ENCODE peak calls at places on chromosomes 11 and 22, in nine cellular contexts. J, H, Z, D, A, R, W, F and Q are unnamed samples.

GRCh38 chr11:133600876-133601275 is 68.6 kb upstream of the OPCML start:
- DNase-seq in J (no peak), H (no peak), Z (no peak), D (no peak), A (no peak), R (no peak), W (no peak), F (no peak), Q (no peak)

GRCh38 chr11:6405039-6405667 is 13.7 kb downstream of the APBB1 start:
- DNase-seq in J (no peak), H (no peak), Z (no peak), D (no peak), A (no peak), R (no peak), W (no peak), F (no peak), Q (no peak)

GRCh38 chr11:78372114-78372768 is 45.4 kb downstream of the GAB2 start:
- DNase-seq in J (no peak), H (no peak), Z (no peak), D (no peak), A (no peak), R (no peak), W (no peak), F (peak; percentile 50), Q (no peak)

GRCh38 chr11:35553831-35554230 is 28.4 kb upstream of the PAMR1 start:
- DNase-seq in J (no peak), H (peak; percentile 68), Z (no peak), D (peak; percentile 93), A (no peak), R (peak; percentile 99), W (no peak), F (no peak), Q (no peak)

GRCh38 chr11:72378704-72379383 is 55.5 kb downstream of the CLPB start:
- DNase-seq in J (no peak), H (no peak), Z (no peak), D (no peak), A (no peak), R (peak; percentile 48), W (no peak), F (no peak), Q (no peak)

GRCh38 chr22:37624017-37624365 is 15.4 kb downstream of the GGA1 start:
- DNase-seq in J (no peak), H (no peak), Z (no peak), D (no peak), A (no peak), R (no peak), W (peak; percentile 65), F (no peak), Q (no peak)

GRCh38 chr11:2691991-2692841 is 7.6 kb downstream of the KCNQ1OT1 start:
- DNase-seq in J (no peak), H (peak; percentile 43), Z (peak; percentile 30), D (no peak), A (no peak), R (no peak), W (peak; percentile 49), F (no peak), Q (no peak)

GRCh38 chr11:85699957-85700741 is 14.2 kb upstream of the CCDC89 start:
- DNase-seq in J (no peak), H (no peak), Z (no peak), D (no peak), A (no peak), R (no peak), W (no peak), F (no peak), Q (no peak)

GRCh38 chr22:29722151-29722550 is 2.3 kb downstream of the CABP7 start:
- DNase-seq in J (no peak), H (peak; percentile 37), Z (no peak), D (peak; percentile 30), A (no peak), R (no peak), W (no peak), F (no peak), Q (no peak)

GRCh38 chr11:114137054-114137453 is 77.5 kb downstream of the ZBTB16 start:
- DNase-seq in J (no peak), H (no peak), Z (no peak), D (no peak), A (no peak), R (no peak), W (no peak), F (no peak), Q (no peak)

GRCh38 chr22:35587447-35587870 is 29.7 kb downstream of the MB start:
- DNase-seq in J (no peak), H (peak; percentile 71), Z (no peak), D (no peak), A (no peak), R (no peak), W (no peak), F (no peak), Q (no peak)

GRCh38 chr11:46381046-46381835 is at the start of gene MDK:
- DNase-seq in J (no peak), H (no peak), Z (peak; percentile 64), D (peak; percentile 40), A (peak; percentile 65), R (no peak), W (no peak), F (peak; percentile 54), Q (peak; percentile 63)

GRCh38 chr11:65663634-65664200 is 1.0 kb upstream of the RELA start:
- DNase-seq in J (no peak), H (peak; percentile 34), Z (peak; percentile 20), D (peak; percentile 55), A (no peak), R (peak; percentile 52), W (peak; percentile 50), F (peak; percentile 39), Q (peak; percentile 60)

GRCh38 chr11:12677131-12677530 is 2.9 kb downstream of the TEAD1 start:
- DNase-seq in J (no peak), H (no peak), Z (no peak), D (peak; percentile 67), A (no peak), R (no peak), W (peak; percentile 59), F (no peak), Q (no peak)

GRCh38 chr11:15170170-15170569 is 55.4 kb downstream of the INSC start:
- DNase-seq in J (no peak), H (no peak), Z (no peak), D (no peak), A (no peak), R (peak; percentile 54), W (peak; percentile 9), F (no peak), Q (no peak)

GRCh38 chr22:50672471-50673230 is at the start of gene SHANK3:
- DNase-seq in J (no peak), H (no peak), Z (peak; percentile 7), D (no peak), A (no peak), R (no peak), W (no peak), F (no peak), Q (peak; percentile 55)

GRCh38 chr11:72789493-72790131 is 4.2 kb downstream of the STARD10 start:
- DNase-seq in J (no peak), H (peak; percentile 75), Z (no peak), D (peak; percentile 67), A (no peak), R (peak; percentile 52), W (peak; percentile 24), F (no peak), Q (no peak)

GRCh38 chr11:79403839-79404238 is 37.0 kb downstream of the TENM4 start:
- DNase-seq in J (no peak), H (no peak), Z (no peak), D (no peak), A (no peak), R (no peak), W (no peak), F (no peak), Q (no peak)